ENCODE peak calls at places on chromosome 3, in four cellular contexts. D is activated CD4-positive, alpha-beta T cell treated with anti-CD3 and anti-CD28 coated beads, Interleukin-2, amount 50 U/mL, for 48 hours; L is naive thymus-derived CD8-positive, alpha-beta T cell; F is GM04504. P is an unnamed sample.

GRCh38 chr3:12662593-12663310 is 1.2 kb downstream of the RAF1 start:
- DNase-seq in D (peak; percentile 35), L (peak; percentile 29), F (no peak), P (no peak)

GRCh38 chr3:58222161-58222724 is 11.5 kb upstream of the DNASE1L3 start:
- DNase-seq in D (no peak), L (no peak), F (no peak), P (no peak)

GRCh38 chr3:140910860-140911259 is 30.8 kb upstream of the SLC25A36 start:
- DNase-seq in D (no peak), L (no peak), F (no peak), P (no peak)

GRCh38 chr3:143157957-143158548 is 38.5 kb downstream of the CHST2 start:
- DNase-seq in D (no peak), L (no peak), F (no peak), P (no peak)

GRCh38 chr3:157493627-157494550 is 9.3 kb downstream of the VEPH1 start:
- DNase-seq in D (no peak), L (no peak), F (peak; percentile 56), P (no peak)

GRCh38 chr3:112446343-112446742 is 52.9 kb downstream of the BTLA start:
- DNase-seq in D (no peak), L (no peak), F (no peak), P (no peak)

GRCh38 chr3:46934067-46934466 is 42.5 kb downstream of the CCDC12 start:
- DNase-seq in D (no peak), L (no peak), F (no peak), P (no peak)

GRCh38 chr3:126170073-126170916 is 10.1 kb downstream of the ALDH1L1 start:
- DNase-seq in D (no peak), L (no peak), F (no peak), P (no peak)

GRCh38 chr3:15521573-15521965 is at the start of gene COLQ:
- DNase-seq in D (no peak), L (no peak), F (no peak), P (no peak)

GRCh38 chr3:184332370-184333090 is 4.9 kb upstream of the FAM131A start:
- DNase-seq in D (no peak), L (no peak), F (peak; percentile 76), P (no peak)

GRCh38 chr3:154759966-154760365 is 320.2 kb upstream of the MME start:
- DNase-seq in D (no peak), L (no peak), F (no peak), P (no peak)

GRCh38 chr3:151770941-151771340 is 37.2 kb downstream of the AADACL2 start:
- DNase-seq in D (no peak), L (no peak), F (no peak), P (no peak)

GRCh38 chr3:140822381-140823047 is 119.1 kb upstream of the SLC25A36 start:
- DNase-seq in D (no peak), L (no peak), F (no peak), P (no peak)

GRCh38 chr3:134318166-134318565 is 56.1 kb downstream of the AMOTL2 start:
- DNase-seq in D (no peak), L (no peak), F (no peak), P (no peak)

GRCh38 chr3:56102034-56102433 is 366.2 kb downstream of the ERC2 start:
- DNase-seq in D (no peak), L (no peak), F (no peak), P (no peak)

GRCh38 chr3:188993140-188993539 is 178.6 kb upstream of the TPRG1 start:
- DNase-seq in D (no peak), L (no peak), F (no peak), P (no peak)

GRCh38 chr3:120816728-120817127 is 74.2 kb downstream of the GTF2E1 start:
- DNase-seq in D (no peak), L (no peak), F (no peak), P (no peak)

GRCh38 chr3:143975549-143976152 is 4.0 kb downstream of the DIPK2A start:
- DNase-seq in D (no peak), L (peak; percentile 20), F (peak; percentile 31), P (no peak)

GRCh38 chr3:107992976-107993684 is 97.7 kb downstream of the CD47 start:
- DNase-seq in D (no peak), L (no peak), F (no peak), P (no peak)

GRCh38 chr3:127168271-127168670 is 24.7 kb upstream of the PRR23E start:
- DNase-seq in D (no peak), L (no peak), F (no peak), P (no peak)

GRCh38 chr3:62708642-62709041 is 166.6 kb downstream of the CADPS start:
- DNase-seq in D (no peak), L (no peak), F (no peak), P (no peak)

GRCh38 chr3:23728651-23729117 is 77.1 kb upstream of the UBE2E1 start:
- DNase-seq in D (no peak), L (no peak), F (no peak), P (no peak)

GRCh38 chr3:23832523-23832922 is 26.8 kb downstream of the UBE2E1 start:
- DNase-seq in D (no peak), L (no peak), F (no peak), P (no peak)

GRCh38 chr3:146325170-146325569 is 74.3 kb upstream of the PLSCR4 start:
- DNase-seq in D (no peak), L (no peak), F (no peak), P (no peak)

GRCh38 chr3:14780927-14781507 is 37.7 kb upstream of the FGD5 start:
- DNase-seq in D (peak; percentile 31), L (no peak), F (peak; percentile 13), P (no peak)

GRCh38 chr3:58210761-58211477 is at the start of gene DNASE1L3:
- DNase-seq in D (no peak), L (no peak), F (no peak), P (no peak)

GRCh38 chr3:28347374-28348285 is 891 bp upstream of the ZCWPW2 start:
- DNase-seq in D (no peak), L (peak; percentile 6), F (peak; percentile 57), P (no peak)

GRCh38 chr3:194875581-194876402 is 190.1 kb downstream of the FAM43A start:
- DNase-seq in D (no peak), L (no peak), F (no peak), P (no peak)

GRCh38 chr3:26406636-26407035 is 215.9 kb upstream of the LRRC3B start:
- DNase-seq in D (no peak), L (no peak), F (no peak), P (no peak)

GRCh38 chr3:52986938-52987337 is 58.9 kb downstream of the SFMBT1 start:
- DNase-seq in D (no peak), L (no peak), F (peak; percentile 7), P (no peak)

GRCh38 chr3:196997311-196997710 is 28.7 kb upstream of the PIGZ start:
- DNase-seq in D (no peak), L (no peak), F (no peak), P (no peak)

GRCh38 chr3:146511402-146512134 is 32.8 kb downstream of the PLSCR1 start:
- DNase-seq in D (no peak), L (no peak), F (no peak), P (no peak)

GRCh38 chr3:191476053-191476787 is 15.3 kb downstream of the PYDC2 start:
- DNase-seq in D (no peak), L (no peak), F (no peak), P (no peak)

GRCh38 chr3:127748754-127749327 is 73.5 kb downstream of the MGLL start:
- DNase-seq in D (no peak), L (no peak), F (no peak), P (no peak)

GRCh38 chr3:115937054-115937453 is 313.7 kb downstream of the GAP43 start:
- DNase-seq in D (no peak), L (no peak), F (no peak), P (no peak)

GRCh38 chr3:132874701-132875100 is 152.5 kb upstream of the NPHP3 start:
- DNase-seq in D (no peak), L (no peak), F (no peak), P (no peak)

P was measured in T follicular helper cell.